ENCODE peak calls at places on chromosome 4, in seven cellular contexts. G is IMR-90, R is endodermal cell, Y is right lobe of liver, M is mammary epithelial cell, X is colonic mucosa, J is A673. C is an unnamed sample.

GRCh38 chr4:91754716-91755115 is 549.0 kb upstream of the GRID2 start:
- DNase-seq in X (no peak), R (no peak), Y (no peak), M (no peak), J (no peak), G (no peak), C (peak; percentile 51)

GRCh38 chr4:169906104-169906503 is 120.1 kb downstream of the MFAP3L start:
- DNase-seq in R (no peak), Y (peak; percentile 35), G (no peak), M (peak; percentile 6), X (no peak), J (no peak), C (no peak)

GRCh38 chr4:119729815-119730643 is 101.4 kb upstream of the PDE5A start:
- DNase-seq in Y (peak; percentile 76), X (peak; percentile 79), G (peak; percentile 98), J (no peak), R (no peak), M (peak; percentile 65), C (peak; percentile 17)

GRCh38 chr4:151415978-151416377 is 7.0 kb downstream of the FHIP1A start:
- DNase-seq in M (peak; percentile 69), R (no peak), Y (no peak), X (no peak), G (peak; percentile 50), J (no peak), C (peak; percentile 47)

GRCh38 chr4:158810487-158811215 is 41.8 kb downstream of the FNIP2 start:
- DNase-seq in M (peak; percentile 87), X (peak; percentile 72), R (no peak), Y (peak; percentile 25), J (peak; percentile 36), G (peak; percentile 98), C (peak; percentile 26)

GRCh38 chr4:138706206-138706605 is 309.4 kb upstream of the NOCT start:
- DNase-seq in X (no peak), R (no peak), J (no peak), G (peak; percentile 27), Y (no peak), M (no peak), C (no peak)

GRCh38 chr4:100985576-100985975 is 361.8 kb downstream of the PPP3CA start:
- DNase-seq in G (no peak), R (no peak), M (peak; percentile 46), J (no peak), X (no peak), Y (no peak), C (no peak)

GRCh38 chr4:168440442-168441264 is 39.6 kb downstream of the DDX60L start:
- DNase-seq in Y (no peak), J (no peak), G (peak; percentile 62), R (no peak), M (peak; percentile 62), X (no peak), C (no peak)

GRCh38 chr4:23958749-23959148 is 68.9 kb upstream of the PPARGC1A start:
- DNase-seq in G (no peak), J (no peak), M (no peak), X (no peak), Y (no peak), R (no peak), C (no peak)

GRCh38 chr4:129254526-129254925 is 158.6 kb downstream of the C4orf33 start:
- DNase-seq in M (no peak), G (peak; percentile 1), Y (no peak), R (no peak), J (no peak), X (no peak), C (no peak)

GRCh38 chr4:15704145-15704544 is 1.3 kb downstream of the BST1 start:
- DNase-seq in X (no peak), G (no peak), R (no peak), Y (no peak), J (no peak), M (no peak), C (no peak)

GRCh38 chr4:87659247-87659931 is 9.3 kb downstream of the DMP1 start:
- DNase-seq in M (peak; percentile 61), Y (no peak), R (no peak), J (no peak), X (no peak), G (no peak), C (no peak)

GRCh38 chr4:79294064-79294463 is 31.8 kb downstream of the NAA11 start:
- DNase-seq in J (no peak), M (no peak), G (no peak), R (no peak), X (peak; percentile 27), Y (no peak), C (no peak)

GRCh38 chr4:78753091-78753490 is 23.1 kb upstream of the BMP2K start:
- DNase-seq in G (no peak), X (no peak), J (no peak), Y (no peak), R (no peak), M (no peak), C (no peak)

GRCh38 chr4:188110741-188111458 is 1.5 kb upstream of the TRIML2 start:
- DNase-seq in Y (no peak), G (peak; percentile 25), R (no peak), J (no peak), M (peak; percentile 78), X (no peak), C (no peak)

GRCh38 chr4:51909236-51909703 is 66.3 kb downstream of the DCUN1D4 start:
- DNase-seq in R (no peak), G (no peak), Y (peak; percentile 73), X (peak; percentile 88), M (no peak), J (no peak), C (no peak)

GRCh38 chr4:68347845-68348244 is 2.0 kb downstream of the YTHDC1 start:
- DNase-seq in X (no peak), J (no peak), G (no peak), R (no peak), Y (no peak), M (no peak), C (no peak)
- H3K9me3 ChIP-seq in X (no peaks in the 10 kb centered on the region), J (no peaks in the 10 kb centered on the region), G (no peaks in the 10 kb centered on the region), R (no peaks in the 10 kb centered on the region), Y (no peaks in the 10 kb centered on the region), M (no peaks in the 10 kb centered on the region), C (no peaks in the 10 kb centered on the region)

GRCh38 chr4:2813446-2814405 is 20.8 kb downstream of the SH3BP2 start:
- DNase-seq in G (no peak), R (no peak), M (no peak), J (no peak), X (no peak), Y (no peak), C (no peak)

GRCh38 chr4:2816401-2816954 is 23.6 kb downstream of the SH3BP2 start:
- DNase-seq in Y (no peak), G (no peak), J (no peak), X (no peak), R (no peak), M (no peak), C (no peak)

GRCh38 chr4:2812985-2813384 is 20.1 kb downstream of the SH3BP2 start:
- DNase-seq in J (no peak), R (no peak), X (no peak), G (no peak), Y (no peak), M (no peak), C (no peak)

GRCh38 chr4:2812600-2812932 is 19.7 kb downstream of the SH3BP2 start:
- DNase-seq in J (no peak), Y (no peak), R (no peak), X (no peak), M (no peak), G (no peak), C (no peak)

GRCh38 chr4:2814627-2815026 is 21.7 kb downstream of the SH3BP2 start:
- DNase-seq in X (no peak), R (no peak), M (no peak), G (no peak), Y (no peak), J (no peak), C (no peak)
- H3K4me1 ChIP-seq in X (peaks cover 5% of the 10 kb centered on the region), R (no peaks in the 10 kb centered on the region), M (peaks cover 9% of the 10 kb centered on the region), G (peaks cover 27% of the 10 kb centered on the region), Y (peaks cover 35% of the 10 kb centered on the region), J (peaks cover 15% of the 10 kb centered on the region), C (peaks cover 16% of the 10 kb centered on the region)

GRCh38 chr4:73707918-73708577 is 32.3 kb upstream of the CXCL8 start:
- DNase-seq in J (peak; percentile 78), Y (peak; percentile 28), R (no peak), X (peak; percentile 68), G (peak; percentile 95), M (peak; percentile 93), C (no peak)
- H3K27ac ChIP-seq in J (no peak overlapping the region), Y (no peak overlapping the region), R (no peak overlapping the region), X (no peak overlapping the region), G (peak overlapping the region; percentile 41), M (peak overlapping the region; percentile 77), C (no peak overlapping the region)

DNA sequence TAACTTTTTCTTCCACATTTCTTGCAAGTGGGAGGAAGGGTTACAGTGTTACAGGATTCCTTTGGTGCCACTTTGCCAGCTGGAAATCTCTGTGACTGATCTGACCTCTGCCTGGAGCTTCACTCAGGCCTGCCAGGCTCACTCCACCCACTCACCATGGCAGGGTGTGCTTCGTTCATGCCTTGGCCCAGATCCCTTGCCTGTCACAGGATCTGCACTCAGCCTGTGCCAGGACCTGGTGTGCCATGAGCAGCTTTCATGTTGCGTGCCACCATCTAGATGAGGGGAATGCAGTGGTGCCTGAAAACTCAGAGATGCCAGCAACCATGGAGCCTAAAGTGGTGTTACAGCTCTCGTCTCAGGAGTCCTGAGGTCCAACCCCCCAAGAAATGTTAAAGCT is 2596.4 kb downstream of the PCDH7 start:
- DNase-seq in Y (no peak), G (no peak), X (no peak), J (no peak), M (no peak), R (no peak), C (no peak)
- H3K9me3 ChIP-seq in Y (no peaks in the 10 kb centered on the region), G (peaks cover 13% of the 10 kb centered on the region), X (no peaks in the 10 kb centered on the region), J (no peaks in the 10 kb centered on the region), M (peaks cover 5% of the 10 kb centered on the region), R (peaks cover 17% of the 10 kb centered on the region), C (no peaks in the 10 kb centered on the region)

GRCh38 chr4:114549638-114550037 is 49.0 kb upstream of the UGT8 start:
- DNase-seq in M (no peak), G (no peak), J (no peak), X (no peak), Y (no peak), R (no peak), C (no peak)
- H3K4me1 ChIP-seq in M (no peaks in the 10 kb centered on the region), G (no peaks in the 10 kb centered on the region), J (no peaks in the 10 kb centered on the region), X (no peaks in the 10 kb centered on the region), Y (no peaks in the 10 kb centered on the region), R (no peaks in the 10 kb centered on the region), C (no peaks in the 10 kb centered on the region)

C was measured in SJCRH30.